ENCODE peak calls at places on chromosomes 5 and 9, in six cellular contexts. J is NCI-H1105; Z is stimulated activated CD8-positive, alpha-beta memory T cell treated with anti-CD3 and anti-CD28 coated beads, Interleukin-15, amount 100 ng/mL, for 48 hours; P is CD4-positive, alpha-beta T cell; N is suprapubic skin; R is NCI-H526 treated with DMSO at 0.1 percent for 48 hours. G is an unnamed sample.

GRCh38 chr5:197892-198489 is 6.7 kb downstream of the LRRC14B start:
- DNase-seq in J (no peak), Z (no peak), P (no peak), N (peak), R (no peak), G (no peak)

GRCh38 chr5:55363861-55364260 is 56.1 kb downstream of the MTREX start:
- DNase-seq in J (no peak), Z (no peak), P (no peak), N (no peak), R (no peak), G (no peak)

GRCh38 chr5:148962200-148962550 is 100.7 kb downstream of the SH3TC2 start:
- DNase-seq in J (no peak), Z (no peak), P (no peak), N (no peak), R (no peak), G (no peak)

GRCh38 chr5:141343242-141343952 is at the start of gene PCDHGA3:
- DNase-seq in J (no peak), Z (no peak), P (no peak), N (no peak), R (no peak), G (peak)

GRCh38 chr9:69023650-69024049 is 9.7 kb upstream of the PRKACG start:
- DNase-seq in J (peak), Z (no peak), P (no peak), N (no peak), R (peak), G (no peak)

GRCh38 chr9:121339437-121339836 is 30.6 kb downstream of the STOM start:
- DNase-seq in J (no peak), Z (no peak), P (no peak), N (no peak), R (no peak), G (no peak)

GRCh38 chr5:68528877-68529276 is 313.3 kb downstream of the PIK3R1 start:
- DNase-seq in J (no peak), Z (no peak), P (no peak), N (no peak), R (peak), G (no peak)

GRCh38 chr9:37026085-37026935 is 7.8 kb downstream of the PAX5 start:
- DNase-seq in J (no peak), Z (no peak), P (no peak), N (no peak), R (peak), G (no peak)

GRCh38 chr5:5373351-5374033 is 49.0 kb upstream of the ICE1 start:
- DNase-seq in J (no peak), Z (no peak), P (no peak), N (no peak), R (no peak), G (no peak)

GRCh38 chr5:102801375-102801774 is 46.3 kb downstream of the PAM start:
- DNase-seq in J (no peak), Z (no peak), P (peak), N (no peak), R (no peak), G (no peak)

GRCh38 chr9:123959787-123960186 is 29.9 kb upstream of the DENND1A start:
- DNase-seq in J (no peak), Z (no peak), P (no peak), N (no peak), R (no peak), G (no peak)

GRCh38 chr5:133977858-133978257 is 9.4 kb upstream of the C5orf15 start:
- DNase-seq in J (no peak), Z (no peak), P (no peak), N (no peak), R (no peak), G (no peak)

G was measured in LNCaP clone FGC.